ENCODE peak calls at places on chromosome 12, in six cellular contexts. One of them, this sample, is unnamed.
A peak's percentile ranks its signal among the peaks of the same experiment; 100 is the strongest.

GRCh38 chr12:115075552-115076170 is 391.7 kb upstream of the TBX3 start:
- DNase-seq in HepG2: no peak
- DNase-seq in GM12891: no peak
- DNase-seq in GM12878: no peak
- DNase-seq in H1: no peak
- DNase-seq in K562: peak; percentile 26
- DNase-seq in this sample: no peak

GRCh38 chr12:97308576-97309198 is 153.9 kb upstream of the RMST start:
- DNase-seq in H1: no peak
- DNase-seq in K562: peak; percentile 19
- DNase-seq in GM12891: no peak
- DNase-seq in GM12878: peak; percentile 15
- DNase-seq in HepG2: peak; percentile 39
- DNase-seq in this sample: no peak

GRCh38 chr12:80936642-80937390 is 918 bp downstream of the LIN7A start:
- DNase-seq in GM12878: no peak
- DNase-seq in K562: no peak
- DNase-seq in HepG2: peak; percentile 79
- DNase-seq in GM12891: no peak
- DNase-seq in H1: peak; percentile 29
- DNase-seq in this sample: peak; percentile 28

GRCh38 chr12:49017764-49018281 is 753 bp downstream of the PRKAG1 start:
- DNase-seq in GM12891: no peak
- DNase-seq in GM12878: no peak
- DNase-seq in HepG2: peak; percentile 38
- DNase-seq in H1: no peak
- DNase-seq in K562: no peak
- DNase-seq in this sample: no peak

GRCh38 chr12:98198261-98198982 is 317.0 kb upstream of the TMPO start:
- DNase-seq in GM12878: no peak
- DNase-seq in H1: no peak
- DNase-seq in GM12891: no peak
- DNase-seq in K562: no peak
- DNase-seq in HepG2: no peak
- DNase-seq in this sample: no peak

GRCh38 chr12:89166525-89166934 is 185.8 kb downstream of the DUSP6 start:
- DNase-seq in H1: no peak
- DNase-seq in GM12891: peak; percentile 2
- DNase-seq in K562: no peak
- DNase-seq in GM12878: peak; percentile 43
- DNase-seq in HepG2: no peak
- DNase-seq in this sample: no peak

GRCh38 chr12:26711569-26711968 is 121.4 kb downstream of the ITPR2 start:
- DNase-seq in K562: no peak
- DNase-seq in H1: no peak
- DNase-seq in GM12878: no peak
- DNase-seq in GM12891: no peak
- DNase-seq in HepG2: no peak
- DNase-seq in this sample: no peak

GRCh38 chr12:915090-915489 is 34.4 kb downstream of the RAD52 start:
- DNase-seq in GM12878: no peak
- DNase-seq in GM12891: no peak
- DNase-seq in HepG2: no peak
- DNase-seq in K562: no peak
- DNase-seq in H1: no peak
- DNase-seq in this sample: no peak

GRCh38 chr12:82758743-82759142 is 72.0 kb downstream of the TMTC2 start:
- DNase-seq in GM12891: no peak
- DNase-seq in K562: no peak
- DNase-seq in H1: no peak
- DNase-seq in GM12878: no peak
- DNase-seq in HepG2: no peak
- DNase-seq in this sample: no peak

GRCh38 chr12:124867389-124867930 is 3.8 kb upstream of the SCARB1 start:
- DNase-seq in K562: no peak
- DNase-seq in GM12878: no peak
- DNase-seq in HepG2: peak; percentile 78
- DNase-seq in H1: no peak
- DNase-seq in GM12891: no peak
- DNase-seq in this sample: no peak

GRCh38 chr12:68158427-68158826 is 1.1 kb downstream of the IFNG start:
- DNase-seq in K562: peak; percentile 46
- DNase-seq in H1: no peak
- DNase-seq in GM12878: no peak
- DNase-seq in GM12891: no peak
- DNase-seq in HepG2: no peak
- DNase-seq in this sample: no peak

GRCh38 chr12:54135621-54136027 is 53.2 kb downstream of the SMUG1 start:
- DNase-seq in GM12878: no peak
- DNase-seq in K562: no peak
- DNase-seq in H1: no peak
- DNase-seq in HepG2: peak; percentile 88
- DNase-seq in GM12891: no peak
- DNase-seq in this sample: no peak

GRCh38 chr12:59708059-59708458 is 112.2 kb downstream of the SLC16A7 start:
- DNase-seq in GM12891: no peak
- DNase-seq in HepG2: no peak
- DNase-seq in K562: no peak
- DNase-seq in H1: no peak
- DNase-seq in GM12878: no peak
- DNase-seq in this sample: no peak

GRCh38 chr12:110039085-110039807 is 9.1 kb downstream of the C12orf76 start:
- DNase-seq in HepG2: peak; percentile 99
- DNase-seq in GM12891: no peak
- DNase-seq in H1: no peak
- DNase-seq in K562: no peak
- DNase-seq in GM12878: no peak
- DNase-seq in this sample: no peak

GRCh38 chr12:96094201-96094600 is 58.8 kb upstream of the LTA4H start:
- DNase-seq in HepG2: no peak
- DNase-seq in GM12878: no peak
- DNase-seq in H1: peak; percentile 46
- DNase-seq in K562: no peak
- DNase-seq in GM12891: no peak
- DNase-seq in this sample: no peak

GRCh38 chr12:47995976-47996375 is 8.3 kb downstream of the COL2A1 start:
- DNase-seq in GM12891: no peak
- DNase-seq in K562: no peak
- DNase-seq in H1: no peak
- DNase-seq in GM12878: no peak
- DNase-seq in HepG2: no peak
- DNase-seq in this sample: no peak

GRCh38 chr12:49868449-49868848 is 25.5 kb upstream of the BCDIN3D start:
- DNase-seq in K562: no peak
- DNase-seq in GM12878: no peak
- DNase-seq in HepG2: no peak
- DNase-seq in H1: no peak
- DNase-seq in GM12891: no peak
- DNase-seq in this sample: no peak

GRCh38 chr12:47824198-47824597 is 4.5 kb upstream of the HDAC7 start:
- DNase-seq in GM12878: no peak
- DNase-seq in K562: no peak
- DNase-seq in HepG2: no peak
- DNase-seq in H1: no peak
- DNase-seq in GM12891: no peak
- DNase-seq in this sample: no peak

GRCh38 chr12:121209629-121210572 is at the start of gene P2RX4:
- DNase-seq in H1: peak; percentile 41
- DNase-seq in GM12891: peak; percentile 91
- DNase-seq in K562: peak; percentile 97
- DNase-seq in HepG2: peak; percentile 64
- DNase-seq in GM12878: peak; percentile 44
- DNase-seq in this sample: peak; percentile 91
- TF ChIP-seq POLR2A in H1: peak; percentile 96
- TF ChIP-seq POLR2A in GM12891: peak; percentile 91
- TF ChIP-seq POLR2A in K562: peak; percentile 92
- TF ChIP-seq POLR2A in HepG2: peak; percentile 97
- TF ChIP-seq POLR2A in GM12878: peak; percentile 99
- TF ChIP-seq POLR2A in this sample: peak; percentile 95

DNA sequence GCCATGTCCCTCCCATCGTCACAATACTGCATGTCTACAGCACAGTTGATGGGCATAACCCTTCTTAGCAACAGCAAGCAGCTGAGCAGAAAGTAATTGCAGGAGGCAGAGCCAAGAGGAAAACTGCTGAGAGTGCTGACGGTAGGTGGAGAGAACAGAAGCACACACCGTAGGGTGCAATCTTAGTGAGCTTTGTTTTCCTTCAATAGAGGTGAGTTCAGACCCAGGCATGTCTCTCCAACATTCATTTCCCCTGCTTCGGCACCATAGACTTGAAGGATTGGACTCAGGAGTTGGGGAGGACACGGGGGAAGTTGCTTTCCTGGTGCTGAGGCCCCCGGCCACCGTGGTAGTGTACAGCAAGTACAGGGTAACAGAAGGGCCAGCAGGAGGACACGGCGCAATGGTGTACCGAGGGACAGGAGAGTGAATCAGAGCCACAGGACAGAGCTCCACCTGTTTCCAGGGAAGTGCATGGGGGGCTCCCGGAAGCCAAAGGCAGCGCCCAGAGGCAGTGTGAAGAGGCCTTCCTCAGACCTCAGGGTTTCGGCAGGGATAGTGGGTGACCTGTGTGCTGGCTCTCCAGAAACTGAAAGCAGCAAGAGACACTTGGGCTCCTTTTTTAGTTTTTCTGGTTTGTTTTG is 36.3 kb upstream of the SINHCAF start:
- DNase-seq in GM12891: peak; percentile 30
- DNase-seq in GM12878: no peak
- DNase-seq in H1: no peak
- DNase-seq in HepG2: peak; percentile 66
- DNase-seq in K562: peak; percentile 22
- DNase-seq in this sample: peak; percentile 25
- TF ChIP-seq TAF1 in GM12891: no peak
- TF ChIP-seq TAF1 in GM12878: no peak
- TF ChIP-seq TAF1 in H1: no peak
- TF ChIP-seq TAF1 in HepG2: peak; percentile 57
- TF ChIP-seq TAF1 in K562: no peak
- TF ChIP-seq TAF1 in this sample: no peak

GRCh38 chr12:92342574-92342973 is 196.9 kb upstream of the BTG1 start:
- DNase-seq in K562: no peak
- DNase-seq in GM12878: no peak
- DNase-seq in H1: no peak
- DNase-seq in GM12891: no peak
- DNase-seq in HepG2: no peak
- DNase-seq in this sample: no peak
- TF ChIP-seq POLR2AphosphoS5 in K562: no peak
- TF ChIP-seq POLR2AphosphoS5 in GM12878: no peak
- TF ChIP-seq POLR2AphosphoS5 in H1: no peak
- TF ChIP-seq POLR2AphosphoS5 in GM12891: no peak
- TF ChIP-seq POLR2AphosphoS5 in HepG2: no peak
- TF ChIP-seq POLR2AphosphoS5 in this sample: no peak

GRCh38 chr12:12786716-12787601 is 1.5 kb downstream of the APOLD1 start:
- DNase-seq in GM12878: no peak
- DNase-seq in GM12891: peak; percentile 90
- DNase-seq in HepG2: peak; percentile 32
- DNase-seq in H1: peak; percentile 57
- DNase-seq in K562: peak; percentile 90
- DNase-seq in this sample: peak; percentile 88
- TF ChIP-seq POLR2A in GM12878: peak; percentile 96
- TF ChIP-seq POLR2A in GM12891: peak; percentile 79
- TF ChIP-seq POLR2A in HepG2: peak; percentile 50
- TF ChIP-seq POLR2A in H1: no peak
- TF ChIP-seq POLR2A in K562: peak; percentile 77
- TF ChIP-seq POLR2A in this sample: peak; percentile 88

GRCh38 chr12:11732023-11732422 is 82.5 kb downstream of the ETV6 start:
- DNase-seq in K562: no peak
- DNase-seq in H1: no peak
- DNase-seq in GM12891: no peak
- DNase-seq in GM12878: no peak
- DNase-seq in HepG2: no peak
- DNase-seq in this sample: no peak

GRCh38 chr12:11732760-11733159 is 83.3 kb downstream of the ETV6 start:
- DNase-seq in GM12891: no peak
- DNase-seq in HepG2: no peak
- DNase-seq in K562: no peak
- DNase-seq in GM12878: no peak
- DNase-seq in H1: no peak
- DNase-seq in this sample: no peak

GRCh38 chr12:11730299-11731041 is 81.0 kb downstream of the ETV6 start:
- DNase-seq in HepG2: no peak
- DNase-seq in H1: no peak
- DNase-seq in GM12891: no peak
- DNase-seq in K562: no peak
- DNase-seq in GM12878: peak; percentile 85
- DNase-seq in this sample: no peak

GRCh38 chr12:11731042-11731357 is 81.5 kb downstream of the ETV6 start:
- DNase-seq in GM12891: no peak
- DNase-seq in H1: no peak
- DNase-seq in HepG2: no peak
- DNase-seq in GM12878: no peak
- DNase-seq in K562: no peak
- DNase-seq in this sample: no peak

DNA sequence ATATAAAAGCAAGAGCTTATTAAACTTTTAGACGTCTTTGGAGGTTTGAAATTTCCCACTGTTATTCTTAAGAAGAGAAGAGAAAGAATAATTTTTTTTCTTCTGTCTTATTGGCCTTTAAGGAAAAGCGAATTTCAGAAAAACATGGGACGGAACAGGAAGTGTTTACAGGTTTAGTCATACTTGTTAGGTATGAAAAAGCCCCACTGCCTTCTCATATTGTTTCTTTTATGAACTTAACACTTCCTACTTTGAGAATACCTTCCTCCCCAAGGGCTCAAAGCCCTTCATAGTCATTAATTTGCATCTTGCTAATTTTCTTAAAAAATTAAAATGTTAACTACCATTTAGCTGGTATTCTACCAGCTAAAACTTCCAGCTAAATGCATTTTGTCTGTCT is 82.0 kb downstream of the ETV6 start:
- DNase-seq in H1: no peak
- DNase-seq in GM12878: no peak
- DNase-seq in K562: no peak
- DNase-seq in HepG2: no peak
- DNase-seq in GM12891: no peak
- DNase-seq in this sample: no peak
- TF ChIP-seq TAF1 in H1: no peak
- TF ChIP-seq TAF1 in GM12878: no peak
- TF ChIP-seq TAF1 in K562: no peak
- TF ChIP-seq TAF1 in HepG2: no peak
- TF ChIP-seq TAF1 in GM12891: peak; percentile 1
- TF ChIP-seq TAF1 in this sample: no peak

This sample was measured in GM12892.